ENCODE peak calls at places on chromosomes 6 and 20, in nine cellular contexts. One of them, this sample, is unnamed.

GRCh38 chr6:26043389-26044139 is 43.7 kb upstream of the HFE start:
- DNase-seq in SW 1271: peak; percentile 89
- DNase-seq in A172: peak; percentile 77
- DNase-seq in NCI-H1105: peak; percentile 95
- DNase-seq in ACHN: no peak
- DNase-seq in NCI-H2107: no peak
- DNase-seq in AG08395: peak; percentile 96
- DNase-seq in transverse colon: peak; percentile 82
- DNase-seq in kidney glomerular epithelial cell: peak; percentile 99
- DNase-seq in this sample: peak; percentile 99

GRCh38 chr6:100153656-100154055 is 159.6 kb upstream of the MCHR2 start:
- DNase-seq in SW 1271: no peak
- DNase-seq in A172: no peak
- DNase-seq in NCI-H1105: no peak
- DNase-seq in ACHN: no peak
- DNase-seq in NCI-H2107: no peak
- DNase-seq in AG08395: no peak
- DNase-seq in transverse colon: no peak
- DNase-seq in kidney glomerular epithelial cell: no peak
- DNase-seq in this sample: no peak

GRCh38 chr6:5937516-5937915 is 69.2 kb downstream of the NRN1 start:
- DNase-seq in SW 1271: no peak
- DNase-seq in A172: no peak
- DNase-seq in NCI-H1105: peak; percentile 73
- DNase-seq in ACHN: no peak
- DNase-seq in NCI-H2107: no peak
- DNase-seq in AG08395: no peak
- DNase-seq in transverse colon: no peak
- DNase-seq in kidney glomerular epithelial cell: no peak
- DNase-seq in this sample: no peak

GRCh38 chr6:53103993-53104675 is 38.9 kb downstream of the FBXO9 start:
- DNase-seq in SW 1271: peak; percentile 16
- DNase-seq in A172: peak; percentile 38
- DNase-seq in NCI-H1105: no peak
- DNase-seq in ACHN: peak; percentile 55
- DNase-seq in NCI-H2107: no peak
- DNase-seq in AG08395: peak; percentile 18
- DNase-seq in transverse colon: no peak
- DNase-seq in kidney glomerular epithelial cell: peak; percentile 17
- DNase-seq in this sample: no peak

GRCh38 chr20:19710336-19710721 is 47.7 kb upstream of the RIN2 start:
- DNase-seq in SW 1271: no peak
- DNase-seq in A172: no peak
- DNase-seq in NCI-H1105: no peak
- DNase-seq in ACHN: no peak
- DNase-seq in NCI-H2107: no peak
- DNase-seq in AG08395: no peak
- DNase-seq in transverse colon: peak; percentile 67
- DNase-seq in kidney glomerular epithelial cell: no peak
- DNase-seq in this sample: peak; percentile 38

GRCh38 chr6:69784595-69785377 is 12.0 kb downstream of the LMBRD1 start:
- DNase-seq in SW 1271: no peak
- DNase-seq in A172: no peak
- DNase-seq in NCI-H1105: no peak
- DNase-seq in ACHN: no peak
- DNase-seq in NCI-H2107: no peak
- DNase-seq in AG08395: no peak
- DNase-seq in transverse colon: no peak
- DNase-seq in kidney glomerular epithelial cell: no peak
- DNase-seq in this sample: no peak

GRCh38 chr20:48606117-48606840 is 221.5 kb downstream of the PREX1 start:
- DNase-seq in SW 1271: no peak
- DNase-seq in A172: no peak
- DNase-seq in NCI-H1105: no peak
- DNase-seq in ACHN: no peak
- DNase-seq in NCI-H2107: no peak
- DNase-seq in AG08395: no peak
- DNase-seq in transverse colon: peak; percentile 2
- DNase-seq in kidney glomerular epithelial cell: no peak
- DNase-seq in this sample: no peak

GRCh38 chr6:168413018-168413720 is 27.8 kb upstream of the SMOC2 start:
- DNase-seq in SW 1271: no peak
- DNase-seq in A172: no peak
- DNase-seq in NCI-H1105: no peak
- DNase-seq in ACHN: no peak
- DNase-seq in NCI-H2107: no peak
- DNase-seq in AG08395: no peak
- DNase-seq in transverse colon: no peak
- DNase-seq in kidney glomerular epithelial cell: no peak
- DNase-seq in this sample: no peak

GRCh38 chr6:170247178-170247701 is 43.6 kb downstream of the DLL1 start:
- DNase-seq in SW 1271: no peak
- DNase-seq in A172: no peak
- DNase-seq in NCI-H1105: no peak
- DNase-seq in ACHN: no peak
- DNase-seq in NCI-H2107: no peak
- DNase-seq in AG08395: no peak
- DNase-seq in transverse colon: no peak
- DNase-seq in kidney glomerular epithelial cell: peak; percentile 16
- DNase-seq in this sample: peak; percentile 19

This sample was measured in fibroblast of villous mesenchyme.